ENCODE peak calls at places on chromosomes 16 and 17, in five cellular contexts. M, C, A, F and R are unnamed samples.
A peak's percentile ranks its signal among the peaks of the same experiment; 100 is the strongest.

GRCh38 chr17:10628756-10629155 is 28.4 kb downstream of the MYH3 start:
- DNase-seq in M (no peak), C (no peak), A (no peak), F (no peak), R (no peak)

GRCh38 chr16:19330801-19331484 is 45.4 kb downstream of the CLEC19A start:
- DNase-seq in M (no peak), C (no peak), A (no peak), F (peak; percentile 78), R (no peak)

GRCh38 chr16:49278567-49278827 is 3.1 kb downstream of the CBLN1 start:
- DNase-seq in M (no peak), C (no peak), A (no peak), F (no peak), R (no peak)

GRCh38 chr17:75271955-75272847 is 1.2 kb upstream of the MIF4GD start:
- DNase-seq in M (no peak), C (peak; percentile 44), A (peak; percentile 8), F (peak; percentile 89), R (no peak)

GRCh38 chr16:73536931-73537330 is 489.0 kb upstream of the ZFHX3 start:
- DNase-seq in M (no peak), C (no peak), A (no peak), F (no peak), R (no peak)

GRCh38 chr17:44111777-44112176 is 11.7 kb downstream of the HDAC5 start:
- DNase-seq in M (no peak), C (no peak), A (no peak), F (no peak), R (no peak)

GRCh38 chr16:57575468-57576277 is 33.2 kb downstream of the ADGRG5 start:
- DNase-seq in M (no peak), C (no peak), A (no peak), F (no peak), R (no peak)

GRCh38 chr17:63649813-63650212 is 27.6 kb downstream of the MAP3K3 start:
- DNase-seq in M (no peak), C (no peak), A (no peak), F (no peak), R (no peak)

GRCh38 chr17:76714822-76715461 is 4.2 kb upstream of the MXRA7 start:
- DNase-seq in M (no peak), C (no peak), A (peak; percentile 82), F (peak; percentile 64), R (peak; percentile 76)

GRCh38 chr16:53356478-53357207 is 77.6 kb upstream of the RBL2 start:
- DNase-seq in M (no peak), C (no peak), A (no peak), F (no peak), R (no peak)

GRCh38 chr16:912684-913613 is 57.8 kb downstream of the LMF1 start:
- DNase-seq in M (no peak), C (no peak), A (no peak), F (no peak), R (no peak)

GRCh38 chr16:82954224-82954929 is 327.6 kb downstream of the CDH13 start:
- DNase-seq in M (peak; percentile 42), C (no peak), A (no peak), F (peak; percentile 69), R (no peak)

GRCh38 chr17:73758245-73758644 is 114.0 kb upstream of the SDK2 start:
- DNase-seq in M (no peak), C (no peak), A (no peak), F (no peak), R (no peak)

GRCh38 chr16:3183445-3184139 is 4.4 kb upstream of the OR1F1 start:
- DNase-seq in M (no peak), C (no peak), A (no peak), F (peak; percentile 17), R (no peak)

GRCh38 chr17:81037026-81037782 is 2.3 kb downstream of the BAIAP2 start:
- DNase-seq in M (no peak), C (no peak), A (no peak), F (no peak), R (no peak)